ENCODE peak calls at places on chromosomes 12 and 14, in six cellular contexts. Y is breast epithelium, B is stomach, U is AG09319, Q is A549, H is colonic mucosa. D is an unnamed sample.

GRCh38 chr12:107122452-107122958 is 29.2 kb upstream of the CRY1 start:
- DNase-seq in B (no peak), Q (no peak), Y (no peak), U (no peak), H (no peak), D (no peak)

GRCh38 chr12:22631863-22632463 is 7.0 kb downstream of the ETNK1 start:
- DNase-seq in H (no peak), Q (no peak), Y (no peak), B (no peak), U (no peak), D (no peak)

GRCh38 chr12:7935773-7936581 is at the start of gene SLC2A3:
- DNase-seq in U (peak), Y (peak), Q (peak), B (peak), H (peak), D (peak)

GRCh38 chr14:75476274-75476995 is 45.8 kb upstream of the BATF start:
- DNase-seq in B (peak), Y (no peak), U (no peak), Q (no peak), H (no peak), D (no peak)

GRCh38 chr12:4700621-4701026 is 19.6 kb upstream of the GALNT8 start:
- DNase-seq in Y (peak), H (no peak), U (no peak), Q (no peak), B (no peak), D (no peak)

GRCh38 chr14:105065280-105066228 is at the start of gene GPR132:
- DNase-seq in B (peak), U (no peak), H (peak), Q (no peak), Y (peak), D (peak)

GRCh38 chr12:14026536-14026935 is 45.1 kb upstream of the GRIN2B start:
- DNase-seq in H (no peak), Q (no peak), Y (no peak), U (no peak), B (no peak), D (no peak)

GRCh38 chr12:25271486-25272098 is 20.9 kb upstream of the KRAS start:
- DNase-seq in H (no peak), Q (no peak), U (no peak), B (no peak), Y (no peak), D (no peak)

GRCh38 chr14:104985675-104986486 is at the start of gene CLBA1:
- DNase-seq in U (peak), B (peak), Q (peak), H (peak), Y (peak), D (peak)

GRCh38 chr12:50764861-50765324 is 992 bp downstream of the ATF1 start:
- DNase-seq in U (no peak), Y (peak), H (peak), Q (peak), B (no peak), D (peak)

GRCh38 chr14:97106166-97106565 is 309.0 kb downstream of the VRK1 start:
- DNase-seq in Y (no peak), B (no peak), U (no peak), Q (no peak), H (no peak), D (peak)

GRCh38 chr14:35632276-35633071 is 98.5 kb downstream of the INSM2 start:
- DNase-seq in U (no peak), H (no peak), B (no peak), Y (no peak), Q (no peak), D (no peak)

GRCh38 chr14:75812592-75812991 is 151.5 kb downstream of the TTLL5 start:
- DNase-seq in H (no peak), Y (no peak), Q (no peak), U (no peak), B (no peak), D (no peak)

GRCh38 chr12:128163096-128163495 is 103.9 kb upstream of the TMEM132C start:
- DNase-seq in Y (no peak), H (no peak), Q (no peak), U (no peak), B (no peak), D (no peak)

GRCh38 chr12:65121049-65121955 is at the start of gene WIF1:
- DNase-seq in B (peak), H (no peak), U (no peak), Q (peak), Y (peak), D (peak)

GRCh38 chr12:31773867-31774266 is 45.0 kb upstream of the AMN1 start:
- DNase-seq in B (no peak), Q (peak), H (no peak), U (no peak), Y (no peak), D (no peak)

DNA sequence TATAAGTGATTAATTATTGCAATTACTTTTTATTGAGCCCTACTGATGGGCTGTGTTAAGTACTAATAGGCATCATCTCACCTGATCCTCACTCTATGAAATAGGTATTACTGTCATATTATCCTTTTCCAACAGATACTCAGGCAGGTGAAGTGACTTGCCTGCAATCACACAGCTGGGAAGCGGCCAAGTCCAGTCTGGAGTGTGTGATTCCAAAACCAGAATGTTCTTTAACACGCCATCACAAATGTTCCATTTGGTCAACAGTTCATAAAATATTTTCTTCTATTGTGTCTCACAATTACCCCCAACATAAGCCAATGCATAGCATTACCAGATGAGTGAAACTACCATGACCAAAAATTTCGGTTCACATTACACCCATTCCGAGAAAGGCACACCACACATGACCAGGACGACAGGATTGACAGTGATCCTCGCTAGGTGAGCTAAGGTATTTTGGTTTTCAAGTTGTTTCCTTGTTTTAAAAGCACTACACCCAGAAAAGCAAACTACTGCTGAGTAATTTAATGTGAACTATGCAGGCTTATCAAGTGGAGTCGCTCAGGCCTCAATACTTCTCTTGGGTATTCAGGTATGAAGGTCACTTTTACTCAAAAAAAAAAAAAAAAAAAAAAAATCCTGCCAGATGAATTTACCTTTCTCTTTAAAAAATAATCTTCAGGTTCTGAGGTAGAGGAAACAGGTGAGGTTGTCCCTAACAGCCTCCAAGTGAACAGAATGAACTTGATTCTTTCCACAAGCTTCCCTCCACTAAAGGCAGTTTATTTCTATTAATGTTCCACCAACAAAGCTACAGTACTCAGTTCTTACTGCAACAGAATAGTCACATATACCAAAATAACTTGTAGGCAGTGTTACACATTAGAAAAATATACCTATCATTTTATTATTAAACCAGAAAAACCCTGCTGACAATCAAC is 2.4 kb downstream of the VPS37B start:
- DNase-seq in Y (no peak), H (peak), U (no peak), Q (no peak), B (peak), D (no peak)
- TF ChIP-seq CTCF in Y (no peak), H (no peak), U (no peak), Q (no peak), B (no peak), D (no peak)

GRCh38 chr12:109821968-109822367 is 11.2 kb downstream of the TRPV4 start:
- DNase-seq in Y (no peak), B (no peak), U (no peak), H (no peak), Q (no peak), D (no peak)
- TF ChIP-seq CTCF in Y (no peak), B (no peak), U (no peak), H (no peak), Q (no peak), D (no peak)

GRCh38 chr14:70416717-70417349 is at the start of gene SYNJ2BP:
- DNase-seq in B (peak), U (peak), H (peak), Q (peak), Y (peak), D (peak)
- TF ChIP-seq CTCF in B (no peak), U (no peak), H (no peak), Q (no peak), Y (no peak), D (no peak)

GRCh38 chr14:77763978-77764377 is 3.0 kb upstream of the SNW1 start:
- DNase-seq in Q (no peak), H (no peak), Y (no peak), U (no peak), B (no peak), D (no peak)

GRCh38 chr14:77763316-77763715 is 2.4 kb upstream of the SNW1 start:
- DNase-seq in U (no peak), Y (no peak), H (no peak), Q (no peak), B (no peak), D (no peak)

GRCh38 chr14:77760381-77761204 is at the start of gene SNW1:
- DNase-seq in H (peak), B (peak), U (peak), Q (peak), Y (peak), D (peak)

GRCh38 chr14:77761205-77761931 is 412 bp upstream of the SNW1 start:
- DNase-seq in B (no peak), H (peak), Y (no peak), Q (peak), U (no peak), D (peak)
- TF ChIP-seq CTCF in B (no peak), H (no peak), Y (no peak), Q (peak), U (peak), D (no peak)

GRCh38 chr14:95157195-95157986 is at the start of gene DICER1:
- DNase-seq in B (peak), Q (peak), H (peak), Y (peak), U (peak), D (peak)
- TF ChIP-seq CTCF in B (no peak), Q (no peak), H (no peak), Y (no peak), U (no peak), D (no peak)

GRCh38 chr14:32560213-32560857 is 231.2 kb downstream of the AKAP6 start:
- DNase-seq in U (peak), H (peak), Q (peak), Y (peak), B (peak), D (peak)
- TF ChIP-seq CTCF in U (peak), H (peak), Q (peak), Y (peak), B (peak), D (peak)

GRCh38 chr12:12017798-12018197 is 52.9 kb upstream of the BCL2L14 start:
- DNase-seq in H (no peak), U (no peak), Y (no peak), Q (no peak), B (no peak), D (no peak)
- TF ChIP-seq CTCF in H (no peak), U (no peak), Y (no peak), Q (peak), B (no peak), D (no peak)

GRCh38 chr12:53481957-53482586 is 17.2 kb downstream of the MAP3K12 start:
- DNase-seq in Y (no peak), U (no peak), B (no peak), Q (peak), H (no peak), D (peak)
- TF ChIP-seq CTCF in Y (no peak), U (no peak), B (no peak), Q (peak), H (no peak), D (peak)

GRCh38 chr14:28294834-28295440 is 471.6 kb upstream of the FOXG1 start:
- DNase-seq in H (no peak), Q (peak), U (no peak), Y (no peak), B (no peak), D (peak)
- TF ChIP-seq CTCF in H (no peak), Q (peak), U (peak), Y (no peak), B (no peak), D (no peak)

DNA sequence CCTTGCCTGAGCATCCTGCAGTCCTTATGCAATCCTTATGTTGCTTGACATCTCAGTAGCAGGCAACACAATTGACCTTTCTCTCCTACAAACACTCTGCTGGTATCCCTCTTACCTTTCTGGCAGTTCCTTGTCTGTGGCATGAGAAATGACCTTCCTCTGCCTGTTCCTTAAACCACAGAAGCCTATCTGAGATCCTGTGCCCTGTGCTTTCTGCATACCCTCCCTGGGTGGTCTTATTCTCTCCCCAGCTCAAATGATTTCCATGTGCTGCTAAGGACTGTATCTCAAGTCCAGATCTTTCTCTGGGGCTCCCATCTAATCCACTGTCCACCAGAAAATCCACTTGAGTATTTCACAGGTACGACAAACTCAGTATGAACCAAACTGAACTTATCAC is 2.0 kb upstream of the ARHGAP9 start:
- DNase-seq in B (no peak), H (no peak), U (no peak), Y (no peak), Q (no peak), D (no peak)
- TF ChIP-seq CTCF in B (no peak), H (no peak), U (no peak), Y (no peak), Q (no peak), D (no peak)